ENCODE peak calls at places on chromosomes 12 and 14, in six cellular contexts. W is PC-9; N is psoas muscle; F is mesothelial cell of epicardium; J is CD8-positive, alpha-beta T cell; B is GM13977. X is an unnamed sample.

GRCh38 chr12:51601241-51601640 is 10.2 kb downstream of the SCN8A start:
- DNase-seq in W (no peak), N (no peak), F (no peak), J (no peak), B (no peak), X (no peak)

GRCh38 chr14:75236897-75237296 is 41.7 kb upstream of the FOS start:
- DNase-seq in W (no peak), N (no peak), F (no peak), J (no peak), B (no peak), X (no peak)

GRCh38 chr14:23130875-23131274 is 11.8 kb upstream of the CEBPE start:
- DNase-seq in W (no peak), N (no peak), F (no peak), J (no peak), B (no peak), X (no peak)

GRCh38 chr14:45651906-45652305 is 398.9 kb upstream of the MIS18BP1 start:
- DNase-seq in W (no peak), N (no peak), F (no peak), J (no peak), B (no peak), X (no peak)

GRCh38 chr14:28157289-28157869 is 609.2 kb upstream of the FOXG1 start:
- DNase-seq in W (no peak), N (no peak), F (no peak), J (no peak), B (no peak), X (no peak)

GRCh38 chr12:46472893-46473633 is 100.5 kb upstream of the SLC38A2 start:
- DNase-seq in W (peak; percentile 44), N (no peak), F (no peak), J (no peak), B (no peak), X (no peak)

GRCh38 chr14:51513281-51513680 is 138.4 kb upstream of the FRMD6 start:
- DNase-seq in W (no peak), N (no peak), F (no peak), J (no peak), B (no peak), X (no peak)

GRCh38 chr14:89197623-89198022 is 219.4 kb downstream of the FOXN3 start:
- DNase-seq in W (no peak), N (no peak), F (no peak), J (no peak), B (no peak), X (no peak)

GRCh38 chr14:104187931-104188726 is 49.7 kb downstream of the KIF26A start:
- DNase-seq in W (no peak), N (no peak), F (no peak), J (no peak), B (no peak), X (no peak)

GRCh38 chr12:63307849-63308248 is 156.8 kb upstream of the AVPR1A start:
- DNase-seq in W (no peak), N (no peak), F (no peak), J (no peak), B (no peak), X (no peak)

GRCh38 chr12:49777800-49778748 is 36.7 kb downstream of the TMBIM6 start:
- DNase-seq in W (no peak), N (no peak), F (no peak), J (peak; percentile 68), B (peak; percentile 67), X (peak; percentile 84)

GRCh38 chr14:104112609-104113571 is 25.5 kb upstream of the KIF26A start:
- DNase-seq in W (no peak), N (peak; percentile 9), F (peak; percentile 12), J (no peak), B (no peak), X (peak; percentile 0)

GRCh38 chr12:126093911-126094310 is 1028.7 kb downstream of the AACS start:
- DNase-seq in W (no peak), N (no peak), F (no peak), J (no peak), B (no peak), X (peak; percentile 11)

GRCh38 chr12:30795660-30796507 is 41.1 kb upstream of the CAPRIN2 start:
- DNase-seq in W (peak; percentile 67), N (peak; percentile 72), F (no peak), J (peak; percentile 39), B (peak; percentile 75), X (peak; percentile 85)

GRCh38 chr12:24776856-24777255 is 172.0 kb downstream of the BCAT1 start:
- DNase-seq in W (no peak), N (no peak), F (no peak), J (no peak), B (no peak), X (no peak)
- TF ChIP-seq CTCF in W (no peak), N (no peak), F (no peak), J (no peak), B (no peak), X (no peak)

DNA sequence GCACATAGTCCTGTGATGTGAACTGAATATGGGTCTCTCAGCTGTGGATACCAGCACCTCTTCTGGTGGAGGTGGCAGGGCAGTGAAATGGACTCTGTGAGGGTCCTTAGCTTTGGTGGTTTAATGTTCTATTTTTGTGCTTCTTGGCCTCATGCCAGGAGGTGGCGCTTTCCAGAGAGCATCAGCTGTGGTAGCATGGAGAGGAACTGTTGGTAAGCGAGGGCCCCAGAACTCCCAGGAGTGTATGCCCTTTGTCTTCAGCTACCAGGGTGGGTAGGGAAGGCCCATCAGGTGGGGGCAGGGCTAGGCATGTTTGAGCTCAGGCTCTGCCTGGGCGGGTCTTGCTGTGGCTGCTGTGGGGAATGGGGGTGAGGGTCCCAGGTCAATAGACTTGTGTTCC is 241.7 kb downstream of the AEBP2 start:
- DNase-seq in W (no peak), N (no peak), F (no peak), J (no peak), B (no peak), X (no peak)
- TF ChIP-seq CTCF in W (no peak), N (no peak), F (no peak), J (no peak), B (no peak), X (no peak)

GRCh38 chr12:47801170-47801903 is 18.4 kb downstream of the HDAC7 start:
- DNase-seq in W (no peak), N (peak; percentile 49), F (no peak), J (no peak), B (no peak), X (no peak)
- TF ChIP-seq CTCF in W (no peak), N (no peak), F (no peak), J (no peak), B (no peak), X (no peak)

DNA sequence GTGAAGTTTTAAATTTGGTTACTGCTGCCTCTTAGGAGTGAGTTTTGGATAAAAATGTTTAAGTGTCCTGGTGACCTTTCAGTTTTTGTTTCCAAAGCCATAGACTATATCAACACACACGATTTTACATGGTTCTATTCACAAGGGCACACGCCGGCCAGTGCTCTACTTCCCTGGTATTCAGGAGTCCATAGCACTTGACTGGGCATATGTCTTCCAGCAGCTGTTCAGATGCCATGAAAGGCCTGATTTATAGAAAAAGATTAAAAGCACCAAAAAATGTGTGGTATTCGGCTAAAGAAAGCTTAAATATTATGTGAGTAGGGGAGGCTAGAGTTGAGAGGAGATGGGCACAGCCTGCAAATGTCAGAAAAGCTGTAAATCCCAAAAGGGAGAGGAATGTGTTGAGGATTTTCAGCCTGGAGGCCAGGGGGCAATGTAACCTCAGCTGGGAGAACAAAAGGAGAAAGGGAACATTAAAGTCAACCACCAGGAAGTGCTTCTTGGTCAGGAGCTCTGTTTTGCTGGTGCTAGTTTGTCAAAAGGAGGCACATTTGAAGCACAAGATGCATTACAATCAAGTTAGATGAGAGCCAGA is 478.4 kb downstream of the RAD51B start:
- DNase-seq in W (no peak), N (no peak), F (no peak), J (no peak), B (no peak), X (peak; percentile 17)
- TF ChIP-seq CTCF in W (peak; percentile 20), N (no peak), F (no peak), J (no peak), B (no peak), X (no peak)

DNA sequence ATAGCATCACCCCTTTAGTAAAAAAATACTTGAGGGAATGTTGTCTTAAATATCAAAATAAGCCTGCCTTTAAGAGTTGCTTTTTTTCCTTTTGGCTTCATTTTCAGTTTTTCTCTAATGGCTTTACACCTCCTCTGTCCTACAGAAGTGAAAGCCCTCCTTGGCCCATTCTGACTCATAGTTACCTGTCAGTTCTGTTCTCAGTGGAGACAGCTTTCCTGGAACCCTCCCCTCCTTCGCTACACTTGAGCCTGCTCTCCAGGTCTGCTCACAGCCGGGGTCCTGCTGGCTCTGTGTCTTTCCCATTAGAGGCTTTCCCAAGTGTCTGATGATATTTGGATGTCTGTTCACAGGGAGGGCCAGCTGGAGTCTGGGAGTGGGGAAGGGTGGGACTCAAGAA is 84.0 kb downstream of the PELI2 start:
- DNase-seq in W (no peak), N (no peak), F (no peak), J (no peak), B (peak; percentile 16), X (no peak)
- TF ChIP-seq CTCF in W (no peak), N (no peak), F (no peak), J (no peak), B (no peak), X (no peak)

GRCh38 chr12:107670999-107671643 is 14.5 kb upstream of the PWP1 start:
- DNase-seq in W (no peak), N (no peak), F (no peak), J (peak; percentile 9), B (peak; percentile 34), X (peak; percentile 38)
- TF ChIP-seq CTCF in W (peak; percentile 69), N (peak; percentile 31), F (no peak), J (peak; percentile 51), B (peak; percentile 86), X (peak; percentile 23)

DNA sequence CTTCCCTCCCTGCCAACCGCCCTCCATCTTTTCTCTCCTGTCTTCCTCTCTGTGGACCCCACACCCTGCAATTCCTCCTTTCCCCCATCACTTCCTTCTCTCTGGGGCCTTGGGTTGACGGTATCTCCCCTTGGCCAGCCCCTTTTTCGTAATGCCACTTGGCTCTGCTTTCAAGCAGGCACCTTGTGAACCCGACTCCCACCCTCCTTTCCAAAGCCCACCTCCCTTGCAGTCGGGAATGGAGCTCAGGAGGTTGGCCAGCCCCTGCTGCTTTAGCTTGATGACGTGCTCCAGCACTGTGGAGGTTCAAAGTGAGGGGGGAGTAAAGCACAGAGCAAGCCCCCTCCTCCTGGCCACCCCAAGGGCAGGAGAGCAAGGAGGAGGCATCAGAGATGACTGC is 103.4 kb downstream of the ZFP36L1 start:
- DNase-seq in W (no peak), N (no peak), F (no peak), J (no peak), B (no peak), X (no peak)
- TF ChIP-seq CTCF in W (no peak), N (no peak), F (no peak), J (no peak), B (no peak), X (no peak)

GRCh38 chr12:118727196-118727595 is 254.1 kb upstream of the SRRM4 start:
- DNase-seq in W (no peak), N (no peak), F (no peak), J (no peak), B (no peak), X (no peak)
- TF ChIP-seq CTCF in W (no peak), N (no peak), F (no peak), J (no peak), B (no peak), X (no peak)

GRCh38 chr12:94753071-94753779 is 102.9 kb upstream of the TMCC3 start:
- DNase-seq in W (no peak), N (peak; percentile 38), F (no peak), J (no peak), B (no peak), X (no peak)
- TF ChIP-seq CTCF in W (no peak), N (no peak), F (no peak), J (no peak), B (no peak), X (no peak)

X was measured in Calu3.